ENCODE peak calls at places on chromosomes 2 and 18, in six cellular contexts. W is HepG2, K is neuronal stem cell, A is aorta, Q is tibial artery, X is lower lobe of right lung. Y is an unnamed sample. For H3K4me1, the result is how much of the 10 kb centered on the place peaks cover.

GRCh38 chr2:179340678-179341077 is 76.0 kb upstream of the SESTD1 start:
- DNase-seq in W (peak), K (no peak), A (no peak), Q (no peak), X (no peak), Y (no peak)

GRCh38 chr2:215680605-215681598 is 245.0 kb upstream of the FN1 start:
- DNase-seq in W (peak), K (no peak), A (no peak), Q (peak), X (no peak), Y (no peak)

GRCh38 chr2:108369153-108369552 is 8.6 kb upstream of the SULT1C4 start:
- DNase-seq in W (no peak), K (no peak), A (no peak), Q (no peak), X (no peak), Y (no peak)

GRCh38 chr2:80499095-80499494 is 194.5 kb upstream of the LRRTM1 start:
- DNase-seq in W (peak), K (no peak), A (no peak), Q (no peak), X (no peak), Y (no peak)

GRCh38 chr2:44580875-44581515 is 219.2 kb downstream of the CAMKMT start:
- DNase-seq in W (no peak), K (no peak), A (no peak), Q (no peak), X (no peak), Y (no peak)

GRCh38 chr2:101063753-101064502 is 61.8 kb downstream of the RPL31 start:
- DNase-seq in W (no peak), K (no peak), A (no peak), Q (no peak), X (no peak), Y (no peak)

GRCh38 chr2:212424090-212424489 is 114.5 kb downstream of the ERBB4 start:
- DNase-seq in W (peak), K (no peak), A (no peak), Q (no peak), X (no peak), Y (no peak)

GRCh38 chr2:24024018-24024417 is 14.1 kb downstream of the MFSD2B start:
- DNase-seq in W (peak), K (no peak), A (no peak), Q (no peak), X (peak), Y (peak)

GRCh38 chr2:235495373-235496238 is 1.8 kb downstream of the AGAP1 start:
- DNase-seq in W (no peak), K (no peak), A (peak), Q (no peak), X (no peak), Y (no peak)

GRCh38 chr2:208657468-208657867 is 250.9 kb downstream of the PTH2R start:
- DNase-seq in W (no peak), K (no peak), A (no peak), Q (no peak), X (no peak), Y (no peak)

GRCh38 chr2:238009563-238009962 is 42.7 kb downstream of the UBE2F start:
- DNase-seq in W (peak), K (no peak), A (peak), Q (no peak), X (no peak), Y (no peak)

DNA sequence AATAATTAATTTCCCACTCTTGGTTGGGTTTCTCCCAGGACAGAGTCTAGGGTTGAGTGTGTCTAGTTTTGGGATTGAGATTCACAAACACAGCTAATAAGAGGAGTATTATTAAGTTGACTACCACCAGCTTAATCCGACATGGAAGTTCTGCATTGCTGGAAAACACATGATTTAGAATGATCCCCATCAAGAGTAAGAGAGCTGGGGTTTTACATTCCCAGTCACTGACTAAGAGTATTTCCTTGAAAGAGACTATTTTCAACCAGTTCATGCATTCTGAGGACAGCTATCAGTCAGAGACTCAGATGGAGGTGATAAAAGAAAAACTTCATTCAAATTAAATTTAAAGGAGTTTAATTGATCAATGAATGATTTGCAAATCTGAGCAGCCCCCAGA is 334.6 kb upstream of the LRATD1 start:
- DNase-seq in W (no peak), K (no peak), A (no peak), Q (no peak), X (no peak), Y (no peak)
- H3K4me3 ChIP-seq in W (no peak), K (no peak), A (no peak), Q (no peak), X (no peak), Y (no peak)

GRCh38 chr18:48597671-48598070 is 58.8 kb downstream of the CTIF start:
- DNase-seq in W (no peak), K (no peak), A (no peak), Q (no peak), X (no peak), Y (no peak)

GRCh38 chr18:48595703-48596218 is 56.9 kb downstream of the CTIF start:
- DNase-seq in W (no peak), K (no peak), A (no peak), Q (no peak), X (no peak), Y (no peak)

GRCh38 chr18:48597110-48597509 is 58.3 kb downstream of the CTIF start:
- DNase-seq in W (no peak), K (no peak), A (no peak), Q (no peak), X (no peak), Y (no peak)

GRCh38 chr18:48592540-48592939 is 53.7 kb downstream of the CTIF start:
- DNase-seq in W (no peak), K (no peak), A (no peak), Q (no peak), X (no peak), Y (no peak)

DNA sequence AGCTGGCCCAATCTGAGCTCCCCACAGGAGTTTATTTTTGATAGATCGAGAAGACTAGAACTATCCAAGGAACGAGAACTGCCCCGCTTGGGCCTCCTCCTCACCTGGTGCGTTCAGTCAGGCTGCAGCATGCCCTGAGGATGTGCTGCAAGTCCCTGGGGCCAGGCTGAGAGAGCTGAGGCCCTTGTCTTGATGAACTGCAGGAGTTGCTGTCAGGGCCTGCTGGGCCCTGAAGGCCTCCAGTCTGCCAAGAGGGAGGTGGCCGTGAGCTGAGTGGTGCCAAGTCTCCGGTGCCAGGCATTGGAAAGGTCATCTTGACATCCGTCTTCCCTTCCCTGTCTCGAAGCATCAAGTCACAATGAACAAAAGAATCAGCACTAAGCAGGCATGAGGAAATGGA is 55.9 kb downstream of the CTIF start:
- DNase-seq in W (no peak), K (no peak), A (no peak), Q (no peak), X (no peak), Y (no peak)
- H3K27ac ChIP-seq in W (no peak), K (no peak), A (no peak), Q (peak), X (no peak), Y (peak)

GRCh38 chr2:224883700-224884099 is 158.6 kb downstream of the DOCK10 start:
- DNase-seq in W (no peak), K (no peak), A (no peak), Q (no peak), X (no peak), Y (no peak)

GRCh38 chr2:224881846-224882245 is 160.4 kb downstream of the DOCK10 start:
- DNase-seq in W (no peak), K (no peak), A (no peak), Q (no peak), X (no peak), Y (no peak)

GRCh38 chr2:224882291-224883171 is 159.7 kb downstream of the DOCK10 start:
- DNase-seq in W (no peak), K (no peak), A (no peak), Q (no peak), X (no peak), Y (no peak)

GRCh38 chr2:224884188-224884587 is 158.1 kb downstream of the DOCK10 start:
- DNase-seq in W (no peak), K (no peak), A (no peak), Q (no peak), X (no peak), Y (no peak)

GRCh38 chr2:224883172-224883516 is 159.1 kb downstream of the DOCK10 start:
- DNase-seq in W (no peak), K (no peak), A (no peak), Q (no peak), X (no peak), Y (no peak)
- H3K4me1 ChIP-seq in W (under half), K (under half), A (under half), Q (under half), X (under half), Y (under half)

GRCh38 chr2:61537590-61538178 is 472 bp downstream of the XPO1 start:
- DNase-seq in W (no peak), K (peak), A (peak), Q (peak), X (no peak), Y (no peak)

GRCh38 chr2:61536086-61536722 is 2.0 kb downstream of the XPO1 start:
- DNase-seq in W (peak), K (no peak), A (peak), Q (no peak), X (no peak), Y (no peak)

GRCh38 chr2:61536723-61537581 is 1.2 kb downstream of the XPO1 start:
- DNase-seq in W (peak), K (peak), A (peak), Q (peak), X (peak), Y (peak)

GRCh38 chr2:61534926-61535325 is 3.2 kb downstream of the XPO1 start:
- DNase-seq in W (no peak), K (no peak), A (no peak), Q (no peak), X (no peak), Y (no peak)

DNA sequence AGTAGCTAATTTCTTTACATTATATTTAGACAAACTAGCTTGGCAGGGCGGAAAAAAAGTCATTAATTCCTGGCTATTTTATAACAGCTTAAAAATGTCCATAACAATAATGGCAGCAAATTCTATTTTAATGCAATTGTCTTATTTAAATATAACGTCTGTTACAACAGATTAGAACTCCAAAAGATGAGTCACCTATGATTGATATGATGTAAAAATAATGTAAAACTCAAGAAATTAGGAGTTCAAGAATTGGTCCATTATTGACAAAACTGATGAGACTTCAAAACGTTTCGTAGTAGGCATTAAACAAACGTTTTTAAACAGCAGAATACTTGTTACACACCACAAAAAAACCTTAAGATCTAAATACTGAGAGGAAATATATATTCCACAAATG is 2.7 kb downstream of the XPO1 start:
- DNase-seq in W (no peak), K (no peak), A (no peak), Q (no peak), X (no peak), Y (no peak)
- H3K4me3 ChIP-seq in W (peak), K (peak), A (peak), Q (peak), X (peak), Y (peak)

GRCh38 chr18:48714873-48715272 is 176.0 kb downstream of the CTIF start:
- DNase-seq in W (no peak), K (peak), A (peak), Q (no peak), X (peak), Y (no peak)
- H3K27ac ChIP-seq in W (no peak), K (no peak), A (no peak), Q (no peak), X (no peak), Y (no peak)

GRCh38 chr2:172251231-172251630 is 148.5 kb upstream of the DLX2 start:
- DNase-seq in W (no peak), K (no peak), A (no peak), Q (no peak), X (no peak), Y (no peak)
- H3K4me1 ChIP-seq in W (half or more), K (under half), A (under half), Q (under half), X (under half), Y (under half)

DNA sequence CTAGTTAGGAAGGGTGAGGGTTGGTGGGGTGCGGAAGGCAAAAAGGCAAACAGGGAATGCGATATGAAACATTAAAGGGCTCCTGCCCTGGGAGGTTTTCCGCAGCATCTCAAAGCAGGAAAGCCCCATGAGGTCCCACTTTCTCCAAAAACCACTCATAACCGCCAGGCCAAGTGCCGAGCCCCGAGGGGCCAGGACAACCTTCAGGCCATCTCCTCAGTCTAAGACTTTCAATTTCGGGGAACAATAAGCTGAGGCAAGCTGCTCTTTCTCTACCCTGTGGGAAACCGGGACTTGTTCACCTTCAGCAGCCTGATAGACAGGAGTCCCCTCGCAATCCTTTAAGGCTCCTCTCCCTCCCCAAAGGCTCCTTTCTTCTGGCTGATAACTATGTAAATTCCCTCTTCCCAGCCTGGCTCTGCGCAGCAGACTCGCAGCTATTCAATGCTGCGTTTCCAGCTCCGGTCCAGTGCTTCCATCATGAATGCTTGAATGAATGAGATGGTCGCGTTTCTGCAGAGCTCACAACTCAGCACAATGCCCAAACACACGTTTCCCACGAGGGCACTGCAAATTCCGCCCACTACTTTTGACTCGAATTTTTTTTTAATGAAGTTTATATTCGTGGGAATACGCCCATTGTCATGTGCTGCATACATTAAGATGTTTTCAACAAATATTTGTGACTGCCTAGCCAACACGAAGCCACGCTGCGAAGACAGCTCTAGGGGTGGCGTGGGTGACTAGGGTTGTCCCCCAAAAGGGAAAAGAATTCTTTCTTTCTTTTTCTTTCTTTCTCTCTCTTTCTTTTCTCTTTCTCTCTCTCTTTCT is 1.4 kb downstream of the LAMA1 start:
- DNase-seq in W (no peak), K (peak), A (no peak), Q (no peak), X (no peak), Y (no peak)
- H3K4me3 ChIP-seq in W (no peak), K (peak), A (peak), Q (peak), X (peak), Y (peak)

DNA sequence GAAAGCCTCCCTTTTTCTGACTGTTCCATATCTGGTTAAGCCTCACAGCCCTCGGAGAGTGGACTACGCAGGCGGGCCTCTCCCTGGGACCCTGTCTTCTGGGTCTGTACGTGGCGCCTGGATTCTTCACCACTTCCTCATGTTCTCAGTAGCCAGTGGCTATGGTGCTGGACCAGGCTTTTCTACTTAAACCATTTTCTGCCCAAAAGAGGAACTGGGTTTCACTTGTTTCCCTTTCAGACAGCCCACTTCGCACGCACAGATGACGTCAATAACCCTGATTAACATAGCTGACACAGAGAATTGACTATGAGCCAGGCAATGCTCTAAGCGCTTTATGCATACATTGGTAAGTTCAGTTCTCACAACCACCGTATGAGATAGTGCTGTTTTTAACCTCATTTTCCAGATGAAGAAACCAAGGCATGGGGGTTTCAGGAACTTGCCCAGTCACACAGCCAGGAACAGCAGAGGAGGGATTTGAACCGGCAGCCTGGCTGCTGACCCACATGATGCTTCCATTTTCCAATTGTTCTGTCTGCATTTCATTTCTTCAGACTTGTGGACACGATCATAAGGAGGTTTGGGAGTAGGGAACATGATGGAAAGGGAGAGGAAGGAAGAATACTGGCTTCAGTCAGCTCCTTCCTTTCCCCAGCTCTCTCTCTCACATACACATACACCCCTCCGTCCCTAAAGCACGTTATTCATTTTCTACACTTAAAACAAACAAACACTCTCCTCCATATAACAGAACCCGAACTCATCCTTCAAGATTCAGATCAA is 41.7 kb downstream of the MYOM1 start:
- DNase-seq in W (no peak), K (no peak), A (peak), Q (peak), X (peak), Y (no peak)
- H3K27ac ChIP-seq in W (no peak), K (no peak), A (peak), Q (peak), X (peak), Y (peak)

DNA sequence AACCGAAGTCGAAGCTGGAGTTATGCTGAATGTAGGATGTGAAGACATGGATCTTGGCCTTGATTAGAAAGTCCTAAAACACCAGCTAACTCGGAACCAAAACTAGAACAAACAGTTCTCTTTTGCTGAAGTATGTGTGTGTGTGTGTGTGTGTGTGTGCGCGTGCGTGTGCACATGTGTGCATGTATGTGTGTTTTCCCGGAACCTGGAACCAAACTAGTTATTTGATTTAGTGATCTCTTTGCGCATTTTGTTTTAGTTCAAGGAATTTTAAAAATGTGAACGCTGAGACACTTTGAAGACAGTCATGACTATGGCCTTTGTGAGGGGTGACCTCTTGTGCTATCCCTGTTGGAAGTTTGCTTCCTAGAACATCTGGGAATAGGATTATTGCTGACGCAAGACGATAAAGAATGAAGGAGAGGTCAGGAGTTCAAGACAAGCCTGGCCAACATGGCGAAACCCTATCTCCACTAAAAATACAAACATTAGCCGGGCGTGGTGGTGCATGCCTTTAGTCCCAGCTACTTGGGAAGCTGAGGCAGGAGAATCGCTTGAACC is 23.8 kb downstream of the FHL2 start:
- DNase-seq in W (no peak), K (no peak), A (no peak), Q (no peak), X (no peak), Y (no peak)
- H3K4me1 ChIP-seq in W (under half), K (under half), A (under half), Q (under half), X (under half), Y (half or more)